ENCODE peak calls at places on chromosomes 1 and 21, in six cellular contexts. Q, O, T, V, Z and D are unnamed samples.

GRCh38 chr1:108664426-108664950 is 3.6 kb upstream of the HENMT1 start:
- DNase-seq in V (no peak), T (no peak), Q (no peak), O (no peak), Z (no peak), D (no peak)

GRCh38 chr1:178536844-178537371 is 24.0 kb downstream of the TEX35 start:
- DNase-seq in Q (peak; percentile 68), Z (peak; percentile 77), T (no peak), O (peak; percentile 93), V (no peak), D (no peak)

GRCh38 chr1:31976401-31976800 is 37.3 kb upstream of the KHDRBS1 start:
- DNase-seq in V (no peak), T (no peak), O (no peak), Q (no peak), Z (no peak), D (no peak)

GRCh38 chr1:230966358-230966873 is 12.2 kb downstream of the TTC13 start:
- DNase-seq in O (no peak), V (no peak), T (no peak), Z (no peak), Q (no peak), D (no peak)

GRCh38 chr21:41808094-41808493 is 41.2 kb upstream of the RIPK4 start:
- DNase-seq in V (no peak), Q (no peak), O (no peak), Z (no peak), T (no peak), D (no peak)

GRCh38 chr21:38787461-38788274 is 18.1 kb upstream of the ETS2 start:
- DNase-seq in V (no peak), O (peak; percentile 97), T (no peak), Z (peak; percentile 83), Q (no peak), D (peak; percentile 92)

GRCh38 chr21:42066521-42066920 is 4.6 kb upstream of the UMODL1 start:
- DNase-seq in Z (no peak), T (no peak), O (no peak), Q (no peak), V (peak; percentile 91), D (no peak)

GRCh38 chr1:196323869-196324268 is 284.4 kb downstream of the KCNT2 start:
- DNase-seq in Q (no peak), T (no peak), V (no peak), O (no peak), Z (no peak), D (no peak)

GRCh38 chr1:52239708-52240001 is 97.8 kb downstream of the ZFYVE9 start:
- DNase-seq in Q (no peak), T (no peak), V (peak; percentile 24), O (no peak), Z (no peak), D (no peak)

GRCh38 chr1:11898831-11899467 is 27.3 kb downstream of the KIAA2013 start:
- DNase-seq in Z (no peak), T (no peak), O (no peak), V (no peak), Q (no peak), D (no peak)

GRCh38 chr1:116483481-116484309 is 87.1 kb downstream of the CD58 start:
- DNase-seq in V (no peak), Z (peak; percentile 80), O (no peak), T (no peak), Q (peak; percentile 49), D (no peak)

GRCh38 chr1:8420318-8420717 is 102.4 kb downstream of the SLC45A1 start:
- DNase-seq in V (no peak), T (no peak), Z (peak; percentile 55), O (no peak), Q (no peak), D (no peak)

GRCh38 chr21:39854572-39854971 is 12.7 kb upstream of the PCP4 start:
- DNase-seq in T (no peak), Z (no peak), O (no peak), Q (no peak), V (no peak), D (no peak)

GRCh38 chr1:201955750-201956143 is 444 bp downstream of the TIMM17A start:
- DNase-seq in O (no peak), Z (no peak), T (no peak), Q (no peak), V (peak; percentile 38), D (no peak)

GRCh38 chr1:217917277-217917887 is 286.2 kb downstream of the SPATA17 start:
- DNase-seq in V (no peak), Z (no peak), T (no peak), Q (no peak), O (no peak), D (no peak)

GRCh38 chr1:1510912-1511532 is 940 bp upstream of the ATAD3A start:
- DNase-seq in T (no peak), Q (no peak), V (peak; percentile 83), O (peak; percentile 59), Z (no peak), D (no peak)

GRCh38 chr1:62391369-62391971 is 45.4 kb upstream of the USP1 start:
- DNase-seq in O (peak; percentile 26), Z (peak; percentile 18), Q (no peak), V (peak; percentile 53), T (no peak), D (no peak)

GRCh38 chr1:234478152-234478480 is 863 bp downstream of the TARBP1 start:
- DNase-seq in Z (peak; percentile 81), O (no peak), T (peak; percentile 41), V (peak; percentile 87), Q (peak; percentile 39), D (no peak)

GRCh38 chr1:48526045-48526714 is 54.2 kb upstream of the SPATA6 start:
- DNase-seq in Q (no peak), V (no peak), T (no peak), O (no peak), Z (peak; percentile 15), D (no peak)

GRCh38 chr1:247337961-247338360 is 6.3 kb upstream of the ZNF496 start:
- DNase-seq in T (no peak), O (no peak), V (no peak), Z (no peak), Q (no peak), D (no peak)

GRCh38 chr21:43921979-43922945 is 57.2 kb downstream of the AGPAT3 start:
- DNase-seq in T (no peak), V (no peak), Z (no peak), Q (no peak), O (no peak), D (peak; percentile 61)

GRCh38 chr1:200182701-200183100 is 155.2 kb downstream of the NR5A2 start:
- DNase-seq in Q (no peak), T (no peak), Z (no peak), O (no peak), V (no peak), D (no peak)

GRCh38 chr21:43866659-43867331 is 1.8 kb downstream of the AGPAT3 start:
- DNase-seq in Q (no peak), Z (peak; percentile 82), V (no peak), O (no peak), T (no peak), D (no peak)

DNA sequence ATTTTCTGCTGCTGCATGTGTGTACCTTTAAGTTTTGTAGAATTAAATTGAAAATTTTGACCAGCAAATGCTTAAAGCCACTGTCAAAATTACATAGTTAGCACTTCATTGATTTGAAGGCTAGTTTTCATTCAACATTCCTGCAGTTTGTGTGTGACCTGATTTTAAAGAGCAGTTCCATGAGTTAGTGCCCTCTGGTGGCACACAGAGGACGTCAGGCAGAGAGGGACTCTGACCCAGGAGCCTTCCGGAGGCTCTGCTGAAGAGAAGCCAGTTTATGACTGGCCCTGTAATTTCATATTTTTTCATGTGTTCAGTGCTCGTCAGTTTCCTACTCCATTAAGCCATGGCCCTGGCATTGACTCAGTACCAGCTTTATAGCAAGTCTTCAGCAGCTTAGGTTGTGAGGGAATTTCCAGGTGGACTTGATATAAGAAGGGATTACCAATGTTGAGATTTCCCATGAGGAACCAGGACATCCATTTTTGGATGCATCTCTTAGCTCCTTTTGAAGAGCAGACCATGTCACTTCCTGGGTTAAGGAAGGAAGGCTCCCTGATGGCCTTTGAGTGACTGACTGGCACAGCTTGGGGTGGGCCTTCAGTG is 104.7 kb downstream of the CAMTA1 start:
- DNase-seq in Q (peak; percentile 40), T (peak; percentile 48), O (peak; percentile 44), V (peak; percentile 66), Z (peak; percentile 72), D (peak; percentile 25)
- TF ChIP-seq CTCF in Q (peak; percentile 55), T (peak; percentile 80), O (peak; percentile 91), V (peak; percentile 94), Z (peak; percentile 76), D (peak; percentile 84)

DNA sequence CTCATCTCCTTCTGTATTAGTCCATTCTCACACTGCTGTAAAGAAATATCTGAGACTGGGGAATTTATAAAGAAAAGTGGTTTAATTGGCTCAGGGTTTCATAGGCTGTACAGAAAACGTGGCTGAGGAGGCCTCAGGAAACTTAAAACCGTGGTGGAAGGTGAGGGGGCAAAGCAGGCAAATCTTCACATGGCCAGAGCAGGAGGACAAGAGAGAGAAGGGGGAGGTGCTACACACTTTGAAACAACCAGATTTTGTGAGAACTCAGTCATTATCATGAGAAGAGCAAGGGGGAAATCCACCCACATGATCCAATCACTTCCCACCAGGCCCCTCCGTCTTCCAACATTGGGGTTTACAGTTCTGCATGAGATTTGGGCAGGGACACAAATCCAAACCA is 38.0 kb downstream of the CACHD1 start:
- DNase-seq in Q (no peak), Z (no peak), O (no peak), V (no peak), T (no peak), D (no peak)
- H3K4me3 ChIP-seq in Q (no peak overlapping the region), Z (no peak overlapping the region), O (no peak overlapping the region), V (no peak overlapping the region), T (no peak overlapping the region), D (no peak overlapping the region)

GRCh38 chr1:59765036-59765730 is 49.6 kb upstream of the HOOK1 start:
- DNase-seq in T (no peak), V (no peak), O (no peak), Z (no peak), Q (no peak), D (no peak)
- H3K36me3 ChIP-seq in T (no peaks in the 10 kb centered on the region), V (no peaks in the 10 kb centered on the region), O (no peaks in the 10 kb centered on the region), Z (no peaks in the 10 kb centered on the region), Q (no peaks in the 10 kb centered on the region), D (no peaks in the 10 kb centered on the region)

DNA sequence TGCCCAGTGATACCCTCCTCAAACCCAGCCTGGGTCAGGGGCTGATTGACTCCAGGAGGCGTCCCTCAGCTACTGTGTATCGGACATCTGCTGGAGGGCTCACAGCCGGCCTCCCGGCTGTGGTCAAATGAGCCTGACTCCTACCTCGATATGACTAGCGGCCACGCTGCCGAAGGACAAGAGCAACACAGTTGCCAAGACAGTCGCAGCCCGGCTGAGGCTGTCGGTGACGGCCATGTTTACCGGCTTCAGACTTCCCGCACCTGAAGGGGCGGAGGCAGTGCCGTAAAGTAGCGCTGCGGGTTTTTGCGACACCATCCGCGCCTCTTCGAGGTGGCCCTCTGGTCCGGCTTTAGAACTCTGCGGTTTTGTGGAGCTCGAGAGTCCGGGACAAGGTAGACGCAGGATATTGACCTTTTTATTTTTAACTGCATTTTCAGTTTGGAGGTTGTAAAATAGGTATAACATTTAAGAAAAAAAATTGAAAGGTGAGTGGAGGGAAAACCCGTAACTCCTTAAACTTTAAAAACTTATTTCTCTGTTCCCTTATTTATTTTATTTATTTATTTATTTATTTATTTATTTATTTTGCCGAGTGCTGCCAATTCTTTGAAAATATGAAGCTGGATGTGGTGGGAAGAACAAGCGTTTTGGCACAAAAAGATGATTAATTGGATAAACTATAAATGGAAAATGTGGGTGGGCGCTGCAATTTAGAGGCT is at the start of gene PIGK:
- DNase-seq in O (peak; percentile 83), V (peak; percentile 93), Z (peak; percentile 93), T (peak; percentile 81), Q (peak; percentile 88), D (peak; percentile 68)
- TF ChIP-seq CTCF in O (no peak), V (peak; percentile 22), Z (no peak), T (no peak), Q (no peak), D (no peak)